ENCODE peak calls at places on chromosome 21, in nine cellular contexts. X is CD8-positive, alpha-beta T cell; B is GM12878; H is activated CD4-positive, alpha-beta T cell treated with anti-CD3 and anti-CD28 coated beads, Interleukin-2, amount 50 U/mL, for 24 hours; V is lower lobe of right lung; O is H4; J is MV-4-11; I is mesothelial cell of epicardium; Q is left colon. F is an unnamed sample.

GRCh38 chr21:35265170-35265877 is 216.2 kb upstream of the RUNX1 start:
- DNase-seq in X (no peak), B (no peak), H (no peak), V (no peak), O (peak), J (no peak), I (no peak), Q (no peak), F (no peak)

GRCh38 chr21:42837421-42838211 is 41.7 kb downstream of the WDR4 start:
- DNase-seq in X (peak), B (no peak), H (no peak), V (no peak), O (no peak), J (no peak), I (no peak), Q (no peak), F (peak)

GRCh38 chr21:45378258-45378966 is 26.6 kb upstream of the COL18A1 start:
- DNase-seq in X (no peak), B (no peak), H (no peak), V (peak), O (peak), J (no peak), I (peak), Q (no peak), F (peak)

GRCh38 chr21:15293251-15293650 is 228.5 kb upstream of the NRIP1 start:
- DNase-seq in X (no peak), B (no peak), H (no peak), V (no peak), O (peak), J (no peak), I (no peak), Q (no peak), F (no peak)

GRCh38 chr21:41763996-41764395 is 2.9 kb downstream of the RIPK4 start:
- DNase-seq in X (no peak), B (no peak), H (no peak), V (no peak), O (no peak), J (no peak), I (no peak), Q (no peak), F (peak)

GRCh38 chr21:41247561-41247968 is 69.0 kb upstream of the FAM3B start:
- DNase-seq in X (no peak), B (no peak), H (no peak), V (no peak), O (peak), J (no peak), I (no peak), Q (peak), F (no peak)

GRCh38 chr21:36028127-36029069 is 31.9 kb downstream of the SETD4 start:
- DNase-seq in X (peak), B (peak), H (peak), V (peak), O (peak), J (peak), I (peak), Q (peak), F (no peak)

GRCh38 chr21:36976882-36977651 is 10.6 kb upstream of the HLCS start:
- DNase-seq in X (peak), B (peak), H (no peak), V (no peak), O (peak), J (peak), I (no peak), Q (no peak), F (no peak)

GRCh38 chr21:34913786-34914185 is 135.3 kb downstream of the RUNX1 start:
- DNase-seq in X (no peak), B (no peak), H (no peak), V (no peak), O (no peak), J (no peak), I (no peak), Q (no peak), F (no peak)

F was measured in chondrocyte.